ENCODE peak calls at places on chromosomes 3 and 15, in four cellular contexts. W is dorsolateral prefrontal cortex, S is right atrium auricular region, E is suprapubic skin. N is an unnamed sample.

GRCh38 chr3:170680593-170680992 is 94.7 kb upstream of the SLC7A14 start:
- DNase-seq in E (no peak), S (no peak), W (no peak), N (no peak)

GRCh38 chr3:167184511-167184910 is 195.6 kb downstream of the ZBBX start:
- DNase-seq in E (no peak), W (no peak), S (no peak), N (no peak)

GRCh38 chr3:16741103-16741758 is 136.0 kb upstream of the DAZL start:
- DNase-seq in W (no peak), S (no peak), E (no peak), N (no peak)

GRCh38 chr3:100629728-100630127 is 20.3 kb downstream of the ADGRG7 start:
- DNase-seq in S (no peak), W (no peak), E (no peak), N (no peak)

GRCh38 chr3:41955192-41955591 is 6.7 kb downstream of the ULK4 start:
- DNase-seq in W (no peak), S (no peak), E (no peak), N (no peak)

GRCh38 chr3:150556792-150557191 is 10.2 kb downstream of the EIF2A start:
- DNase-seq in W (no peak), S (no peak), E (no peak), N (no peak)

GRCh38 chr3:125337506-125337905 is 37.6 kb downstream of the ZNF148 start:
- DNase-seq in W (no peak), E (no peak), S (no peak), N (no peak)

GRCh38 chr3:160601288-160601687 is 35.9 kb upstream of the KPNA4 start:
- DNase-seq in W (no peak), S (no peak), E (no peak), N (no peak)

GRCh38 chr3:184549793-184550585 is 11.6 kb upstream of the EPHB3 start:
- DNase-seq in E (no peak), W (no peak), S (no peak), N (no peak)

GRCh38 chr15:22780267-22780666 is 6.2 kb upstream of the NIPA1 start:
- DNase-seq in S (no peak), W (no peak), E (no peak), N (no peak)

GRCh38 chr3:18338827-18339226 is 86.3 kb downstream of the SATB1 start:
- DNase-seq in E (no peak), S (no peak), W (no peak), N (no peak)

GRCh38 chr3:100650651-100651611 is 41.5 kb downstream of the ADGRG7 start:
- DNase-seq in E (no peak), W (no peak), S (no peak), N (no peak)

GRCh38 chr3:126985143-126985985 is 2.4 kb downstream of the PLXNA1 start:
- DNase-seq in S (no peak), E (no peak), W (no peak), N (no peak)

GRCh38 chr3:99315896-99316295 is 322.5 kb upstream of the COL8A1 start:
- DNase-seq in E (no peak), W (no peak), S (no peak), N (no peak)
- TF ChIP-seq CTCF in E (no peak), W (no peak), S (no peak), N (no peak)

GRCh38 chr3:94612631-94613030 is 549.8 kb downstream of the NSUN3 start:
- DNase-seq in E (no peak), W (no peak), S (no peak), N (no peak)
- TF ChIP-seq CTCF in E (no peak), W (no peak), S (no peak), N (no peak)

DNA sequence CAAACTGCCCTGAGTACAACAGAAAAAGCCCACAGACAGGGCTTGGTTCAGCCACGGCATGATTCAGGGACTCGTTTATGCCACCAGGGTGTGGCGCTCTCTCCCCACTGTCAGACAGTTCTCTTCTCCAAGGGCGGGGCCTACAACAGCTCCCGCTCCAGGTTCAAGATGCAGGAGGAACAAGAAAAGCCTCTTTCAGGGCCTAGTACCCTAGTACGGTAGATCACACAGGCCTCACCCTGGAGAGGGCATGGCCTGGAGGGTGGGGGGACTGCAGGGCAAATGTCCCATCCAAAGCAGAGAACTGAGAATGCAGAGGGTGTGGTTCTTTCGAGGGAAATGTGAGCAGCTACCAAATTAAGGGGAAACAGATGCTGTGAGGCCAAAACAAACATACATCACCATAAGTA is 12.0 kb downstream of the MESD start:
- DNase-seq in S (peak; percentile 68), E (no peak), W (peak; percentile 69), N (no peak)
- TF ChIP-seq CTCF in S (no peak), E (peak; percentile 44), W (peak; percentile 78), N (no peak)

DNA sequence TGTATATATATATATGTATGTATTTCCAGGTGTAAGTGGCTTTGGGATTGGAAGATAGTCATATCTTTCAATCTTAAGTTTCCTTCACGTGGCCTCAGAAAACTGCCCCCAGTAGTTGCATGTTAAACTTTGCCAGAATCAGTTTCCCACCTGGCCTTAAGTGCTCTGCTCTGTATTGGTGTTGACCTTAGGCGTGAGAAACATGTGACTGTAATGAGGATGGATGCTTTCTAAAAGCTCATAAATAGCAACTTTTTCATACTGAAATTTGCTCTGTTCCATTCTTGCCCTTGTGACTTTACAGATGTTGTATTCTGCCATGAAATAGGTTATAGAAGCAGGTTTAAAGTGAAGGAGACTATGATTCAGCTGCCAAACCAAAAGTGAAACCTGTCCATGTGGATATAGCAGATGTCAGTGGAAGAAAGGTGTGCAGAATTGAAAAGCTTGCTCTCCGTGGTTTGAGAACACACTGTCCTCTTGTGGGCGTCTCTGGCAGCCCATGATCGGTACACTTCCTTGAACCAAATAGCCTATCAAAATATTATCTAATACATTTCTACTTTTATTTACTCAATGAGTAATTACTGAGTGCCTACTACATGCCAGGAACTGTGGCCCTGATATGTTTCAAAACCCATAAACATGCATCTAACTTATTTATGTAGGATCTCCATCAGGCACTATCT is 15.8 kb downstream of the SCG5 start:
- DNase-seq in W (no peak), S (no peak), E (no peak), N (no peak)
- TF ChIP-seq CTCF in W (no peak), S (no peak), E (no peak), N (no peak)

GRCh38 chr3:177245257-177245656 is 48.0 kb upstream of the TBL1XR1 start:
- DNase-seq in S (no peak), W (no peak), E (no peak), N (no peak)

GRCh38 chr3:177251756-177252155 is 54.5 kb upstream of the TBL1XR1 start:
- DNase-seq in E (no peak), W (no peak), S (no peak), N (no peak)

GRCh38 chr3:177249203-177249602 is 51.9 kb upstream of the TBL1XR1 start:
- DNase-seq in W (no peak), E (no peak), S (no peak), N (no peak)

DNA sequence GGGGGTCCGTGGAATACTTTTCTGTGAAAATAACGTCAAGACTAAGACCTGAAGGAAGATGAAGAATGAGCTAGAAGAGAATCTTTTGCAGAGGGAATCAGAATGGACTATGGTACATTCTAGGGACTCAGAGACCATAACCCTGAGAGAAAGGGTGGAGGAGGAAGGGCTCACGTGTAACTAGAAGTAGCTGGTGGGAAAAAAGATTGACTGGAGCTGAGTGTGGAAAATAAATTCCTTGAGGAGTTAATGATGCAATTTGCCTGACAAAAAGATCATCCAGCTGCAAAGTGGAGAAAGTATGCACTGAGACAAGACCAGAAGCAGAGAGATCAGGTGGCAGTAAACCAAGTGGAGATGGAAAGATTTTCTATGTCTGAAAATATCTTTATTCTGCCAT is 52.8 kb upstream of the TBL1XR1 start:
- DNase-seq in W (no peak), S (no peak), E (no peak), N (no peak)
- TF ChIP-seq CTCF in W (no peak), S (no peak), E (no peak), N (no peak)

GRCh38 chr3:107752202-107752990 is 229.6 kb downstream of the BBX start:
- DNase-seq in S (no peak), W (no peak), E (no peak), N (no peak)
- TF ChIP-seq CTCF in S (peak; percentile 25), W (peak; percentile 57), E (no peak), N (no peak)

DNA sequence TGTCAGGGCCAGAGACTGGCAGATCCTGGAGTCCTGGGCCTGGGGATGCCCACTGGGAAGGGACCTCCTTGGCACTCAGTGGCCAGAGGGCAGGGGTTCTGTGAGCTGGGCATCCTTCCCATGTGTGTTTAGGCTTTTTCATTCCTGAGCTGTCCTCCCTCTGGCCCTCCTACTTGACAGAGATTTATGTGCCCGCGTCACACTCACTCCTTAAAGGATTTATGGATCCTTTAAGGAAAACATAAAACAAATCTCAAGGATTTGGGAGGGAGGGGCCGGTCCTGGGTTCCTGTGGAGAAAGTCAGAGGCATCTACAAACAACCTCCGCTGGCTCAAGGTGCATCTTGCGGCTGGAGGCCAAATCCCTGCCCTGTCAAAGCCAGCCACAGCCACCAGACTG is 117.6 kb downstream of the WNT5A start:
- DNase-seq in E (no peak), W (no peak), S (no peak), N (no peak)
- TF ChIP-seq CTCF in E (no peak), W (no peak), S (no peak), N (no peak)

GRCh38 chr3:51815614-51816013 is 36.6 kb upstream of the IQCF6 start:
- DNase-seq in E (no peak), W (no peak), S (no peak), N (no peak)
- TF ChIP-seq CTCF in E (no peak), W (no peak), S (no peak), N (no peak)

DNA sequence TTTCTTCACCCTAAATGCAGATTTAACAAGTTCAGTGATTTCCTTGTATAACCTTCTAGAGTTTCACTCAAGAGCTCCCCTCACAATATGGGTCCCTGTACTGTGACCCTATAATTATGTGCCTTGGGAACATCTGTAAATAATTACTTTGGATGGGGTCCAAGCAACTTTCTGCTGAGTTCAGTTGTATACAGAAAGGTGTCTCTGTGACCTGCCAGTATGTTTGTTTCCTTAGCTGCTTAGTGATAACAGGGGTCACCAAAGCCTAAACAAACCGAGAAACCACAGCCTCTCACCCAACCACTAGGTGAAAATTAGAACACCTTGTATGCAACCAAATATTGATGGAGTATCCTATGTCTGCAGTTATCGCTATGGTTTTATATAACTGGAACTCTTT is 29.8 kb upstream of the SLC25A36 start:
- DNase-seq in E (no peak), S (no peak), W (no peak), N (no peak)
- TF ChIP-seq CTCF in E (no peak), S (no peak), W (no peak), N (no peak)

N was measured in natural killer cell.